ENCODE peak calls at places on chromosomes 11 and 22, in four cellular contexts. One of them, this sample, is unnamed.

GRCh38 chr22:44341431-44342346 is 28.9 kb upstream of the SHISAL1 start:
- DNase-seq in cardiac muscle cell: peak
- DNase-seq in COR-L47: no peak
- DNase-seq in brain microvascular endothelial cell: no peak
- DNase-seq in this sample: no peak

GRCh38 chr22:44293034-44293433 is 19.7 kb downstream of the SHISAL1 start:
- DNase-seq in cardiac muscle cell: no peak
- DNase-seq in COR-L47: no peak
- DNase-seq in brain microvascular endothelial cell: no peak
- DNase-seq in this sample: no peak

GRCh38 chr11:65308281-65308891 is 6.3 kb upstream of the CDC42EP2 start:
- DNase-seq in cardiac muscle cell: peak
- DNase-seq in COR-L47: no peak
- DNase-seq in brain microvascular endothelial cell: no peak
- DNase-seq in this sample: no peak

GRCh38 chr11:474914-475506 is 24.9 kb downstream of the PTDSS2 start:
- DNase-seq in cardiac muscle cell: no peak
- DNase-seq in COR-L47: no peak
- DNase-seq in brain microvascular endothelial cell: no peak
- DNase-seq in this sample: no peak

GRCh38 chr11:12056112-12056511 is 47.7 kb upstream of the DKK3 start:
- DNase-seq in cardiac muscle cell: no peak
- DNase-seq in COR-L47: no peak
- DNase-seq in brain microvascular endothelial cell: no peak
- DNase-seq in this sample: no peak

GRCh38 chr11:10484461-10485180 is 29.6 kb downstream of the AMPD3 start:
- DNase-seq in cardiac muscle cell: no peak
- DNase-seq in COR-L47: no peak
- DNase-seq in brain microvascular endothelial cell: no peak
- DNase-seq in this sample: no peak

GRCh38 chr11:124674168-124674517 is 439 bp downstream of the SPA17 start:
- DNase-seq in cardiac muscle cell: no peak
- DNase-seq in COR-L47: no peak
- DNase-seq in brain microvascular endothelial cell: no peak
- DNase-seq in this sample: no peak

GRCh38 chr11:31797227-31798056 is 13.7 kb downstream of the PAX6 start:
- DNase-seq in cardiac muscle cell: no peak
- DNase-seq in COR-L47: no peak
- DNase-seq in brain microvascular endothelial cell: no peak
- DNase-seq in this sample: no peak

GRCh38 chr22:36776722-36777121 is 803 bp upstream of the IFT27 start:
- DNase-seq in cardiac muscle cell: no peak
- DNase-seq in COR-L47: no peak
- DNase-seq in brain microvascular endothelial cell: no peak
- DNase-seq in this sample: no peak

GRCh38 chr11:128837627-128838026 is 29.5 kb downstream of the KCNJ1 start:
- DNase-seq in cardiac muscle cell: peak
- DNase-seq in COR-L47: no peak
- DNase-seq in brain microvascular endothelial cell: no peak
- DNase-seq in this sample: no peak

GRCh38 chr11:32602657-32603410 is 19.2 kb downstream of the EIF3M start:
- DNase-seq in cardiac muscle cell: peak
- DNase-seq in COR-L47: no peak
- DNase-seq in brain microvascular endothelial cell: no peak
- DNase-seq in this sample: no peak

GRCh38 chr22:43343262-43343988 is at the start of gene SCUBE1:
- DNase-seq in cardiac muscle cell: peak
- DNase-seq in COR-L47: peak
- DNase-seq in brain microvascular endothelial cell: no peak
- DNase-seq in this sample: peak